ENCODE peak calls at places on chromosomes 2 and 18, in four cellular contexts. E is HEK293T, G is K562, N is HepG2. C is an unnamed sample.

GRCh38 chr2:238096311-238097011 is 3.7 kb upstream of the ESPNL start:
- DNase-seq in E (peak), N (no peak), G (no peak), C (no peak)

GRCh38 chr18:26386421-26386820 is 160.2 kb downstream of the TAF4B start:
- DNase-seq in G (no peak), E (no peak), N (no peak), C (no peak)

GRCh38 chr2:117855886-117856285 is 41.4 kb downstream of the DDX18 start:
- DNase-seq in N (no peak), E (no peak), G (no peak), C (no peak)

GRCh38 chr2:201466050-201466660 is 14.6 kb downstream of the STRADB start:
- DNase-seq in E (no peak), N (no peak), G (no peak), C (no peak)

GRCh38 chr2:232437130-232437620 is 18.8 kb upstream of the ALPI start:
- DNase-seq in E (no peak), G (no peak), N (no peak), C (no peak)

GRCh38 chr2:232420463-232421188 is 14.0 kb downstream of the ALPG start:
- DNase-seq in G (no peak), N (peak), E (peak), C (no peak)

GRCh38 chr2:100470898-100471514 is 724 bp downstream of the NMS start:
- DNase-seq in N (peak), E (peak), G (peak), C (no peak)

GRCh38 chr2:227325056-227325823 is at the start of gene MFF:
- DNase-seq in N (peak), E (peak), G (peak), C (peak)

GRCh38 chr2:72999729-73000725 is 71.5 kb downstream of the SFXN5 start:
- DNase-seq in E (no peak), G (no peak), N (no peak), C (no peak)

GRCh38 chr18:58202406-58202730 is 158.3 kb downstream of the NEDD4L start:
- DNase-seq in E (no peak), N (no peak), G (peak), C (no peak)

GRCh38 chr2:121735520-121736074 is 1.1 kb downstream of the NIFK start:
- DNase-seq in G (no peak), N (no peak), E (no peak), C (no peak)

GRCh38 chr2:74233648-74234047 is 35.2 kb downstream of the MTHFD2 start:
- DNase-seq in E (no peak), G (no peak), N (no peak), C (no peak)

GRCh38 chr2:26268184-26268583 is 23.4 kb downstream of the HADHB start:
- DNase-seq in N (no peak), G (no peak), E (no peak), C (no peak)

GRCh38 chr2:10382313-10383061 is 65.6 kb downstream of the ODC1 start:
- DNase-seq in E (no peak), N (no peak), G (no peak), C (peak)

GRCh38 chr2:76984359-76984758 is 537.8 kb downstream of the LRRTM4 start:
- DNase-seq in E (no peak), N (no peak), G (no peak), C (no peak)

GRCh38 chr2:170155022-170155722 is 22.8 kb upstream of the MYO3B start:
- DNase-seq in N (no peak), E (peak), G (peak), C (no peak)

GRCh38 chr18:11412790-11413189 is 196.6 kb upstream of the SLC35G4 start:
- DNase-seq in G (no peak), E (no peak), N (no peak), C (no peak)

GRCh38 chr18:36066731-36067117 is 635 bp downstream of the RPRD1A start:
- DNase-seq in N (no peak), E (peak), G (peak), C (no peak)

GRCh38 chr2:183665403-183665802 is 541.2 kb downstream of the NUP35 start:
- DNase-seq in E (peak), G (no peak), N (no peak), C (no peak)

GRCh38 chr18:34650121-34650545 is 60.0 kb upstream of the DTNA start:
- DNase-seq in N (no peak), G (no peak), E (no peak), C (no peak)

GRCh38 chr2:232483923-232484627 is 3.6 kb downstream of the ECEL1 start:
- DNase-seq in N (no peak), G (no peak), E (no peak), C (no peak)

GRCh38 chr2:183458450-183458849 is 334.2 kb downstream of the NUP35 start:
- DNase-seq in E (no peak), G (no peak), N (no peak), C (no peak)

GRCh38 chr2:85470850-85471800 is 52.6 kb downstream of the SH2D6 start:
- DNase-seq in N (peak), G (no peak), E (no peak), C (no peak)

GRCh38 chr2:6914829-6915228 is 2.4 kb upstream of the RNF144A start:
- DNase-seq in E (no peak), G (no peak), N (no peak), C (no peak)

GRCh38 chr2:233153146-233153798 is 93.1 kb downstream of the INPP5D start:
- DNase-seq in G (no peak), N (no peak), E (no peak), C (no peak)

GRCh38 chr2:235263205-235264120 is 230.4 kb upstream of the AGAP1 start:
- DNase-seq in E (peak), N (peak), G (peak), C (no peak)

GRCh38 chr18:48029296-48029986 is 99.0 kb upstream of the SMAD2 start:
- DNase-seq in E (no peak), G (no peak), N (no peak), C (no peak)

GRCh38 chr18:48033770-48034650 is 103.6 kb upstream of the SMAD2 start:
- DNase-seq in N (no peak), E (no peak), G (no peak), C (no peak)

GRCh38 chr18:48031011-48031480 is 100.6 kb upstream of the SMAD2 start:
- DNase-seq in N (peak), G (peak), E (peak), C (no peak)

GRCh38 chr18:48032876-48033769 is 102.7 kb upstream of the SMAD2 start:
- DNase-seq in G (no peak), N (no peak), E (no peak), C (no peak)

DNA sequence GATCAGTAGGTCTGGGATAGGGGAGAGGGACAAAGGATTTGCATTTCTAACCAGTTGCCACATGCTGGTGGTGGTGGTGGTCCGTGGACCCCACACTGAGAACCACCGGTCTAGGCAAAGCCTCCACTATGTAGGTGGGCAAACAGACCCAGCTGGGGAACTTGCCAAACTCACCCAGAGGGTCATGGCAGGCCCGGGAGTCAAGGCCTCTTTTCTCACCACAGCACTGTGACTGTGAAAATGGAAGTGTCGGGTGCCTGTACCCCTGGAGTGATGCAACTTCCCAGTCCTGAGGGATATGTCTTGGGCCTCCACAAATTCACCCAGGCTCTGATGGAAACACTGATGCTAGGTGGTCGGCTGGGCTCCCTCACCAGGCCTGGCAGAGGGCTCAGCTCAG is 101.2 kb upstream of the SMAD2 start:
- DNase-seq in N (no peak), G (no peak), E (no peak), C (no peak)
- TF ChIP-seq TARDBP in N (no peak), G (no peak), E (no peak), C (no peak)

DNA sequence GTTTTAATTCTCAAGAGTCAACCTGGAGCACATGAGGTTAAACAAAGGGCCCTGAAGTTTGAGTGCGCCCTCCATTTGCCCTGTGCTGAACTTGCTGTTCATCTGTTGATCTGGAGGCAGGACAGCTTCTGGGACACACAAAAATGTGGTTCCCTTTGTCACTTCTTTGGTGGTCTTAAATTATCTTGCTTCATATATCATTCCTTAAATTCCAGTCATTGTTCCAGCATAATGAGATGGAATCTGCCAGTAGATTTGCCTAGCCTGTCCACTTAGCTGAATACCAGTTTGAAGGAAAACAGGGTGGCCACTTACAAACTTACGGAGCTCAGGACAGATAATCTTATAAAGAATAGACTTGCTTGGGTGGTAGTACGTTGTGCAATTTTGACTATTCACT is 926 bp downstream of the CETN1 start:
- DNase-seq in E (no peak), G (no peak), N (no peak), C (no peak)
- TF ChIP-seq SP1 in E (no peak), G (no peak), N (no peak), C (no peak)

DNA sequence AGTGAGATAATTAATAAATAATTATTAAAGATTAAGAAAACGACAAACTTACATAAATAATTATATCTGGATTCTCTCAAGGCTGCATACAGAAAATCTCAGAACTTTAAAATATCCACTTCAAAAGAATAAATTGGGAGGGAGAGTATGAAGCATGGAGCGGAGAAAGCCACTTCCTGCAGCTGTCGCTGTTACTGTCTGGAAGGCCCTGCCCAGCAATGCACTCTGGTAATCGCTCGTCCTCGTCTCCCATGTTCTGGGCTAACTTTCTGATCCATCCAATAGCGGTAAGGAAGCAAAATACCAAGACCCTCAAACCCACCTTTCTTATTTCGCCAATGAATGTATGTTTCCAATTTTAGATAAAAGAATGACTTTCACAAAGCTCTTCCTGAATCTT is 26.7 kb downstream of the CYRIA start:
- DNase-seq in E (no peak), G (no peak), N (no peak), C (no peak)
- TF ChIP-seq TARDBP in E (no peak), G (no peak), N (no peak), C (no peak)

DNA sequence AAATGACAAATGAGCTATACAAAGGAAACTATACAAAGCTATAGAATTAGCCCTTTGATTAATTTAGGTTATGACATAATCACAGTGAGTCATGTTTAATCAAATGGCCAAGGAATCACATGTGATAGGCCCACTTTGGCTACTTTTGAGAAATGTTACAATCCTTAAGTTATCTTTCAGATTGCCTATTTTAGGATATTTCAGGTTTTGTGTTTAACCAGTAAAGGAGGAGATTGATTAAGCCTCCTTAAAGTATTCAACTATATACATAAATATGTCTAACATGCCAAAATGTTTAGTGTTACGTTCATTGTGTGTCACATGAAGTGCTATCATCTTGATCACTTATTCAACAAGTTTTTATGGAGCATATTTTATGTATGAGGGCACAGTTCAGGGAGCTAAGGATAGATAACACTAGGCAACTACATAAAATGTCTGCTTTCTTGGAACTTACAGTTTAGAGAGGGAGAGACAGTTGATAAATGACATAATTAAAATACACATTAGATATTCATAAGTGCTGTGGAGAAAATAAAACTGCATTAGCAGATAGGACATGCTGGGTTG is 77.1 kb downstream of the LTBP1 start:
- DNase-seq in N (no peak), G (no peak), E (no peak), C (no peak)
- TF ChIP-seq SP1 in N (no peak), G (no peak), E (no peak), C (no peak)

DNA sequence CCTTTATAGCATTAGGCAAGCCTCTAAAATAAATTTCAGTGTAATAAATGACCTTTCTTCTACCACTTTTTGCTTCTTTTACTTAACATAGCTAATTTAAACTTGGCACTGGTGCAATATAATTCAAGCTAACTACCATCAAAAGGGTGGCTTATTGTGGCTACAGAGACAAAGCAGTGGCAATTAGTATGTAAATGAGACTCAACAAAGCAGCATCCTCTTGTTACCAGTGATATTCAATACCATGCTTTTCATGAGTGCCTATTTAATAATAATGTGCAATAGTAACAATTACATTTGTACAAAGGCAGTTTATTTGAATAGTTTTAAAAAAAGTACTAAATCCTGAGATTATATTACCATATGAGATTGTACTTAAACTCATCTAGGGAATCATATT is 93.4 kb downstream of the SOS1 start:
- DNase-seq in N (no peak), E (no peak), G (no peak), C (no peak)
- TF ChIP-seq TARDBP in N (no peak), E (no peak), G (no peak), C (no peak)

DNA sequence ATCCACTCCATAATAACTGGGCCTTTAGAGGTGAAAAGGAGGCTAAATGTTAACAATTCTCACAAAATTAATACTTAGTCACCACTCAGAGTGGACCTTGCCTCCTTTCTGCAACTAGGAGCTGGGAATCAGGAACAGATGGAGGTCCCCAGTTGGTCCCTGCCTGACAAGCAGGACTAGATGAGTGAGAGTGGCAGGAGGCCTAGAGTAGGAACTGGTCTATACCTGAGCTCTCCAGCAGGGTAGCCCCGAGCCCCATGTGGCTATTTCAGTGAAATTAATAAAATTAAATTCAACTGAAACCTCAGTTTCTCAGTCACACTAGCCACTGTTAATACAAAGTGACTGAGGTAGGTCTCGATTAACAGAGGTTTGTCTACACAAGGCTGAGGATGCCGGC is 150.5 kb downstream of the MYO5B start:
- DNase-seq in G (no peak), N (no peak), E (no peak), C (no peak)
- TF ChIP-seq SP1 in G (no peak), N (no peak), E (no peak), C (no peak)